ENCODE peak calls at places on chromosome 22, in seven cellular contexts. One of them, this sample, is unnamed.
A peak's percentile ranks its signal among the peaks of the same experiment; 100 is the strongest.

GRCh38 chr22:34587357-34588356 is 478.3 kb upstream of the ISX start:
- DNase-seq in spleen: no peak
- DNase-seq in SK-N-SH: no peak
- DNase-seq in endodermal cell: no peak
- DNase-seq in thyroid gland: peak; percentile 64
- DNase-seq in IMR-90: no peak
- DNase-seq in psoas muscle: no peak
- DNase-seq in this sample: no peak

GRCh38 chr22:25749420-25750169 is 7.6 kb downstream of the MYO18B start:
- DNase-seq in spleen: no peak
- DNase-seq in SK-N-SH: no peak
- DNase-seq in endodermal cell: no peak
- DNase-seq in thyroid gland: no peak
- DNase-seq in IMR-90: no peak
- DNase-seq in psoas muscle: no peak
- DNase-seq in this sample: peak; percentile 37

GRCh38 chr22:38700271-38700788 is 413 bp downstream of the JOSD1 start:
- DNase-seq in spleen: peak; percentile 96
- DNase-seq in SK-N-SH: peak; percentile 82
- DNase-seq in endodermal cell: no peak
- DNase-seq in thyroid gland: peak; percentile 68
- DNase-seq in IMR-90: no peak
- DNase-seq in psoas muscle: peak; percentile 79
- DNase-seq in this sample: no peak

GRCh38 chr22:47325249-47325648 is 562.8 kb downstream of the TBC1D22A start:
- DNase-seq in spleen: no peak
- DNase-seq in SK-N-SH: no peak
- DNase-seq in endodermal cell: no peak
- DNase-seq in thyroid gland: no peak
- DNase-seq in IMR-90: no peak
- DNase-seq in psoas muscle: no peak
- DNase-seq in this sample: no peak

GRCh38 chr22:30606455-30607299 is at the start of gene TCN2:
- DNase-seq in spleen: peak; percentile 88
- DNase-seq in SK-N-SH: peak; percentile 80
- DNase-seq in endodermal cell: peak; percentile 97
- DNase-seq in thyroid gland: peak; percentile 78
- DNase-seq in IMR-90: peak; percentile 77
- DNase-seq in psoas muscle: peak; percentile 66
- DNase-seq in this sample: peak; percentile 83

GRCh38 chr22:32684148-32684821 is 117.2 kb upstream of the TIMP3 start:
- DNase-seq in spleen: no peak
- DNase-seq in SK-N-SH: no peak
- DNase-seq in endodermal cell: no peak
- DNase-seq in thyroid gland: no peak
- DNase-seq in IMR-90: peak; percentile 38
- DNase-seq in psoas muscle: no peak
- DNase-seq in this sample: no peak

GRCh38 chr22:50731811-50732624 is 6.0 kb upstream of the ACR start:
- DNase-seq in spleen: peak; percentile 79
- DNase-seq in SK-N-SH: peak; percentile 86
- DNase-seq in endodermal cell: peak; percentile 70
- DNase-seq in thyroid gland: peak; percentile 32
- DNase-seq in IMR-90: peak; percentile 31
- DNase-seq in psoas muscle: no peak
- DNase-seq in this sample: peak; percentile 7

GRCh38 chr22:28771195-28771791 is 1.2 kb upstream of the CCDC117 start:
- DNase-seq in spleen: no peak
- DNase-seq in SK-N-SH: no peak
- DNase-seq in endodermal cell: no peak
- DNase-seq in thyroid gland: no peak
- DNase-seq in IMR-90: no peak
- DNase-seq in psoas muscle: no peak
- DNase-seq in this sample: no peak

GRCh38 chr22:43014062-43014875 is 680 bp downstream of the PACSIN2 start:
- DNase-seq in spleen: peak; percentile 91
- DNase-seq in SK-N-SH: peak; percentile 54
- DNase-seq in endodermal cell: peak; percentile 83
- DNase-seq in thyroid gland: peak; percentile 66
- DNase-seq in IMR-90: no peak
- DNase-seq in psoas muscle: peak; percentile 45
- DNase-seq in this sample: peak; percentile 29

GRCh38 chr22:37126383-37126782 is 16.9 kb upstream of the TMPRSS6 start:
- DNase-seq in spleen: no peak
- DNase-seq in SK-N-SH: no peak
- DNase-seq in endodermal cell: peak; percentile 75
- DNase-seq in thyroid gland: no peak
- DNase-seq in IMR-90: no peak
- DNase-seq in psoas muscle: no peak
- DNase-seq in this sample: no peak

GRCh38 chr22:46041642-46042041 is 64.7 kb upstream of the WNT7B start:
- DNase-seq in spleen: peak; percentile 53
- DNase-seq in SK-N-SH: no peak
- DNase-seq in endodermal cell: peak; percentile 20
- DNase-seq in thyroid gland: no peak
- DNase-seq in IMR-90: no peak
- DNase-seq in psoas muscle: no peak
- DNase-seq in this sample: no peak

GRCh38 chr22:46038516-46039430 is 61.8 kb upstream of the WNT7B start:
- DNase-seq in spleen: peak; percentile 70
- DNase-seq in SK-N-SH: no peak
- DNase-seq in endodermal cell: peak; percentile 39
- DNase-seq in thyroid gland: no peak
- DNase-seq in IMR-90: no peak
- DNase-seq in psoas muscle: no peak
- DNase-seq in this sample: no peak

GRCh38 chr22:46038174-46038487 is 61.2 kb upstream of the WNT7B start:
- DNase-seq in spleen: no peak
- DNase-seq in SK-N-SH: no peak
- DNase-seq in endodermal cell: no peak
- DNase-seq in thyroid gland: no peak
- DNase-seq in IMR-90: no peak
- DNase-seq in psoas muscle: no peak
- DNase-seq in this sample: no peak

GRCh38 chr22:46040471-46041465 is 63.8 kb upstream of the WNT7B start:
- DNase-seq in spleen: peak; percentile 75
- DNase-seq in SK-N-SH: no peak
- DNase-seq in endodermal cell: peak; percentile 45
- DNase-seq in thyroid gland: no peak
- DNase-seq in IMR-90: no peak
- DNase-seq in psoas muscle: no peak
- DNase-seq in this sample: no peak

GRCh38 chr22:46039531-46039930 is 62.6 kb upstream of the WNT7B start:
- DNase-seq in spleen: no peak
- DNase-seq in SK-N-SH: no peak
- DNase-seq in endodermal cell: peak; percentile 5
- DNase-seq in thyroid gland: no peak
- DNase-seq in IMR-90: no peak
- DNase-seq in psoas muscle: no peak
- DNase-seq in this sample: no peak
- H3K27ac ChIP-seq in spleen: no peak overlapping the region
- H3K27ac ChIP-seq in SK-N-SH: peak overlapping the region; percentile 75
- H3K27ac ChIP-seq in endodermal cell: no peak overlapping the region
- H3K27ac ChIP-seq in thyroid gland: no peak overlapping the region
- H3K27ac ChIP-seq in IMR-90: no peak overlapping the region
- H3K27ac ChIP-seq in psoas muscle: peak overlapping the region; percentile 99
- H3K27ac ChIP-seq in this sample: no peak overlapping the region

GRCh38 chr22:27705391-27706080 is 96.0 kb downstream of the MN1 start:
- DNase-seq in spleen: no peak
- DNase-seq in SK-N-SH: no peak
- DNase-seq in endodermal cell: no peak
- DNase-seq in thyroid gland: no peak
- DNase-seq in IMR-90: no peak
- DNase-seq in psoas muscle: no peak
- DNase-seq in this sample: no peak
- TF ChIP-seq CTCF in spleen: no peak
- TF ChIP-seq CTCF in SK-N-SH: no peak
- TF ChIP-seq CTCF in endodermal cell: no peak
- TF ChIP-seq CTCF in thyroid gland: no peak
- TF ChIP-seq CTCF in IMR-90: no peak
- TF ChIP-seq CTCF in psoas muscle: no peak
- TF ChIP-seq CTCF in this sample: no peak

GRCh38 chr22:19352217-19352616 is 60.7 kb upstream of the CLTCL1 start:
- DNase-seq in spleen: no peak
- DNase-seq in SK-N-SH: no peak
- DNase-seq in endodermal cell: no peak
- DNase-seq in thyroid gland: no peak
- DNase-seq in IMR-90: no peak
- DNase-seq in psoas muscle: no peak
- DNase-seq in this sample: no peak

GRCh38 chr22:19350947-19351346 is 59.4 kb upstream of the CLTCL1 start:
- DNase-seq in spleen: no peak
- DNase-seq in SK-N-SH: no peak
- DNase-seq in endodermal cell: no peak
- DNase-seq in thyroid gland: no peak
- DNase-seq in IMR-90: no peak
- DNase-seq in psoas muscle: no peak
- DNase-seq in this sample: no peak

GRCh38 chr22:19350476-19350859 is 58.9 kb upstream of the CLTCL1 start:
- DNase-seq in spleen: no peak
- DNase-seq in SK-N-SH: no peak
- DNase-seq in endodermal cell: no peak
- DNase-seq in thyroid gland: no peak
- DNase-seq in IMR-90: no peak
- DNase-seq in psoas muscle: no peak
- DNase-seq in this sample: no peak

GRCh38 chr22:19352766-19353165 is 61.2 kb upstream of the CLTCL1 start:
- DNase-seq in spleen: no peak
- DNase-seq in SK-N-SH: no peak
- DNase-seq in endodermal cell: no peak
- DNase-seq in thyroid gland: no peak
- DNase-seq in IMR-90: no peak
- DNase-seq in psoas muscle: no peak
- DNase-seq in this sample: no peak

DNA sequence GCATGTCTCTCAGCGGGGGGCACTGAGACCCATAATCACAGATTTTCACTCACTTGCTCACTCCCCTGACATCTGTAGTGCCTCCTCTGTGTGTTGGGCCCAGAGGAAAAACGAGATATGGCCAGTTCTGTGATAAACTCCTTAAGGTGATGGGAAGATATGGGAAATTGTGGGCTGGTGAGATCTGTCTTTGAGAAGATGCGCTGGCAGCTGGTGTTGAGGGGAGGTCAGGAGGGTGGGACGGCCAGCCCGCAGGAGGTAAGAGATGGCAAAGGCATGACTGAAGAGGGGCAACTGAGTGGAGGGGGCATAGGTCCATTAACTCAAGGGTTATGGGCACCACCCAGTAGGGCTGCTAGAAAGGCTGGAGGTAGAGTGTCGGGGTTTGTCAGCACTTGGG is 60.1 kb upstream of the CLTCL1 start:
- DNase-seq in spleen: no peak
- DNase-seq in SK-N-SH: no peak
- DNase-seq in endodermal cell: no peak
- DNase-seq in thyroid gland: no peak
- DNase-seq in IMR-90: no peak
- DNase-seq in psoas muscle: no peak
- DNase-seq in this sample: no peak
- H3K36me3 ChIP-seq in spleen: peaks cover 92% of the 10 kb centered on the region
- H3K36me3 ChIP-seq in SK-N-SH: peaks cover 57% of the 10 kb centered on the region
- H3K36me3 ChIP-seq in endodermal cell: peaks cover 84% of the 10 kb centered on the region
- H3K36me3 ChIP-seq in thyroid gland: peaks cover 73% of the 10 kb centered on the region
- H3K36me3 ChIP-seq in IMR-90: peaks cover 67% of the 10 kb centered on the region
- H3K36me3 ChIP-seq in psoas muscle: peaks cover 80% of the 10 kb centered on the region
- H3K36me3 ChIP-seq in this sample: peaks cover 25% of the 10 kb centered on the region

GRCh38 chr22:48955351-48956311 is 872.0 kb downstream of the BRD1 start:
- DNase-seq in spleen: peak; percentile 64
- DNase-seq in SK-N-SH: no peak
- DNase-seq in endodermal cell: peak; percentile 38
- DNase-seq in thyroid gland: no peak
- DNase-seq in IMR-90: no peak
- DNase-seq in psoas muscle: no peak
- DNase-seq in this sample: no peak

GRCh38 chr22:48953103-48953720 is 874.5 kb downstream of the BRD1 start:
- DNase-seq in spleen: peak; percentile 13
- DNase-seq in SK-N-SH: no peak
- DNase-seq in endodermal cell: no peak
- DNase-seq in thyroid gland: no peak
- DNase-seq in IMR-90: no peak
- DNase-seq in psoas muscle: no peak
- DNase-seq in this sample: no peak

GRCh38 chr22:48952256-48953102 is 875.2 kb downstream of the BRD1 start:
- DNase-seq in spleen: peak; percentile 41
- DNase-seq in SK-N-SH: no peak
- DNase-seq in endodermal cell: peak; percentile 28
- DNase-seq in thyroid gland: no peak
- DNase-seq in IMR-90: no peak
- DNase-seq in psoas muscle: no peak
- DNase-seq in this sample: no peak

GRCh38 chr22:48954781-48955311 is 872.8 kb downstream of the BRD1 start:
- DNase-seq in spleen: peak; percentile 60
- DNase-seq in SK-N-SH: no peak
- DNase-seq in endodermal cell: peak; percentile 40
- DNase-seq in thyroid gland: no peak
- DNase-seq in IMR-90: no peak
- DNase-seq in psoas muscle: no peak
- DNase-seq in this sample: no peak

GRCh38 chr22:48953830-48954229 is 873.8 kb downstream of the BRD1 start:
- DNase-seq in spleen: peak; percentile 37
- DNase-seq in SK-N-SH: no peak
- DNase-seq in endodermal cell: no peak
- DNase-seq in thyroid gland: no peak
- DNase-seq in IMR-90: no peak
- DNase-seq in psoas muscle: no peak
- DNase-seq in this sample: no peak
- H3K27ac ChIP-seq in spleen: no peak overlapping the region
- H3K27ac ChIP-seq in SK-N-SH: no peak overlapping the region
- H3K27ac ChIP-seq in endodermal cell: no peak overlapping the region
- H3K27ac ChIP-seq in thyroid gland: no peak overlapping the region
- H3K27ac ChIP-seq in IMR-90: no peak overlapping the region
- H3K27ac ChIP-seq in psoas muscle: no peak overlapping the region
- H3K27ac ChIP-seq in this sample: no peak overlapping the region

GRCh38 chr22:23856721-23857605 is 712 bp upstream of the SLC2A11 start:
- DNase-seq in spleen: peak; percentile 88
- DNase-seq in SK-N-SH: peak; percentile 63
- DNase-seq in endodermal cell: peak; percentile 87
- DNase-seq in thyroid gland: peak; percentile 61
- DNase-seq in IMR-90: peak; percentile 46
- DNase-seq in psoas muscle: peak; percentile 55
- DNase-seq in this sample: peak; percentile 31
- TF ChIP-seq CTCF in spleen: no peak
- TF ChIP-seq CTCF in SK-N-SH: peak; percentile 22
- TF ChIP-seq CTCF in endodermal cell: peak; percentile 48
- TF ChIP-seq CTCF in thyroid gland: no peak
- TF ChIP-seq CTCF in IMR-90: peak; percentile 9
- TF ChIP-seq CTCF in psoas muscle: no peak
- TF ChIP-seq CTCF in this sample: peak; percentile 23

DNA sequence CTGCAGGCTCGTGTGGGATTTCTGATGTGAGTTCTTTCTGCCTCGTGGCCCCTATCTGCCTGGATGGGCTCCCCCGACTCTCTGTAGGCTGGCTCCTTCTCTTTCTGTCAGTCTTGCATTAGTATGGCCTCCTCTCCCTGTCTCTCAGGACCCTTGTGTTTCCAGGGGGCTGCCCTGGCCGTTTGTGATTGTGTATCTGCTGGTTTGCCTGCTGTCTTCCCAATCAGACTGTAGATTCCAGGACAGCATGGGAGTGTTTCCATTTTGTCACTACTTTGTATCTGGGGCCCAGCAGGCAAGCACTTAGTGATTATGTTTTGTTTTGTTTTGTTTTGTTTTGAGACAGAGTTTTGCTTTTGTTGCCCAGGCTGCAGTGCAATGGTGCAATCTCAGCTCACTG is 25.6 kb downstream of the SNAP29 start:
- DNase-seq in spleen: no peak
- DNase-seq in SK-N-SH: no peak
- DNase-seq in endodermal cell: no peak
- DNase-seq in thyroid gland: no peak
- DNase-seq in IMR-90: no peak
- DNase-seq in psoas muscle: no peak
- DNase-seq in this sample: no peak
- H3K36me3 ChIP-seq in spleen: peaks cover 68% of the 10 kb centered on the region
- H3K36me3 ChIP-seq in SK-N-SH: peaks cover 25% of the 10 kb centered on the region
- H3K36me3 ChIP-seq in endodermal cell: peaks cover 27% of the 10 kb centered on the region
- H3K36me3 ChIP-seq in thyroid gland: peaks cover 51% of the 10 kb centered on the region
- H3K36me3 ChIP-seq in IMR-90: peaks cover 36% of the 10 kb centered on the region
- H3K36me3 ChIP-seq in psoas muscle: peaks cover 93% of the 10 kb centered on the region
- H3K36me3 ChIP-seq in this sample: peaks cover 10% of the 10 kb centered on the region